ENCODE peak calls at places on chromosome 12, in five cellular contexts. One of them, this sample, is unnamed.

GRCh38 chr12:24821691-24822090 is 127.2 kb downstream of the BCAT1 start:
- DNase-seq in CD14-positive monocyte: no peak
- DNase-seq in stimulated activated CD8-positive, alpha-beta memory T cell treated with anti-CD3 and anti-CD28 coated beads, Interleukin-7, amount 100 ng/mL, for 1 hour: no peak
- DNase-seq in HS-5: no peak
- DNase-seq in EL: peak
- DNase-seq in this sample: no peak

GRCh38 chr12:58408516-58408915 is 467.1 kb downstream of the ATP23 start:
- DNase-seq in EL: no peak
- DNase-seq in stimulated activated CD8-positive, alpha-beta memory T cell treated with anti-CD3 and anti-CD28 coated beads, Interleukin-7, amount 100 ng/mL, for 1 hour: no peak
- DNase-seq in CD14-positive monocyte: no peak
- DNase-seq in HS-5: no peak
- DNase-seq in this sample: no peak

GRCh38 chr12:1507308-1507707 is 87.1 kb downstream of the FBXL14 start:
- DNase-seq in HS-5: no peak
- DNase-seq in EL: no peak
- DNase-seq in CD14-positive monocyte: no peak
- DNase-seq in stimulated activated CD8-positive, alpha-beta memory T cell treated with anti-CD3 and anti-CD28 coated beads, Interleukin-7, amount 100 ng/mL, for 1 hour: no peak
- DNase-seq in this sample: no peak

GRCh38 chr12:34348836-34349672 is 326.8 kb downstream of the ALG10 start:
- DNase-seq in CD14-positive monocyte: no peak
- DNase-seq in HS-5: no peak
- DNase-seq in EL: no peak
- DNase-seq in stimulated activated CD8-positive, alpha-beta memory T cell treated with anti-CD3 and anti-CD28 coated beads, Interleukin-7, amount 100 ng/mL, for 1 hour: no peak
- DNase-seq in this sample: no peak

GRCh38 chr12:30329281-30329680 is 366.4 kb downstream of the IPO8 start:
- DNase-seq in stimulated activated CD8-positive, alpha-beta memory T cell treated with anti-CD3 and anti-CD28 coated beads, Interleukin-7, amount 100 ng/mL, for 1 hour: no peak
- DNase-seq in EL: peak
- DNase-seq in HS-5: peak
- DNase-seq in CD14-positive monocyte: no peak
- DNase-seq in this sample: no peak

GRCh38 chr12:47408171-47408871 is 297.5 kb downstream of the RPAP3 start:
- DNase-seq in stimulated activated CD8-positive, alpha-beta memory T cell treated with anti-CD3 and anti-CD28 coated beads, Interleukin-7, amount 100 ng/mL, for 1 hour: no peak
- DNase-seq in EL: no peak
- DNase-seq in CD14-positive monocyte: peak
- DNase-seq in HS-5: no peak
- DNase-seq in this sample: no peak

GRCh38 chr12:81705586-81705985 is 53.6 kb downstream of the PPFIA2 start:
- DNase-seq in CD14-positive monocyte: no peak
- DNase-seq in HS-5: no peak
- DNase-seq in EL: no peak
- DNase-seq in stimulated activated CD8-positive, alpha-beta memory T cell treated with anti-CD3 and anti-CD28 coated beads, Interleukin-7, amount 100 ng/mL, for 1 hour: no peak
- DNase-seq in this sample: no peak

GRCh38 chr12:132448453-132448800 is 41.5 kb upstream of the FBRSL1 start:
- DNase-seq in HS-5: no peak
- DNase-seq in stimulated activated CD8-positive, alpha-beta memory T cell treated with anti-CD3 and anti-CD28 coated beads, Interleukin-7, amount 100 ng/mL, for 1 hour: no peak
- DNase-seq in CD14-positive monocyte: no peak
- DNase-seq in EL: no peak
- DNase-seq in this sample: no peak

GRCh38 chr12:21566223-21566906 is 38.3 kb downstream of the GYS2 start:
- DNase-seq in HS-5: no peak
- DNase-seq in stimulated activated CD8-positive, alpha-beta memory T cell treated with anti-CD3 and anti-CD28 coated beads, Interleukin-7, amount 100 ng/mL, for 1 hour: no peak
- DNase-seq in CD14-positive monocyte: no peak
- DNase-seq in EL: no peak
- DNase-seq in this sample: no peak

GRCh38 chr12:82522762-82523161 is 163.9 kb upstream of the TMTC2 start:
- DNase-seq in EL: no peak
- DNase-seq in stimulated activated CD8-positive, alpha-beta memory T cell treated with anti-CD3 and anti-CD28 coated beads, Interleukin-7, amount 100 ng/mL, for 1 hour: no peak
- DNase-seq in HS-5: no peak
- DNase-seq in CD14-positive monocyte: no peak
- DNase-seq in this sample: no peak

GRCh38 chr12:3281588-3282150 is 204.5 kb downstream of the TSPAN9 start:
- DNase-seq in CD14-positive monocyte: no peak
- DNase-seq in stimulated activated CD8-positive, alpha-beta memory T cell treated with anti-CD3 and anti-CD28 coated beads, Interleukin-7, amount 100 ng/mL, for 1 hour: no peak
- DNase-seq in HS-5: no peak
- DNase-seq in EL: no peak
- DNase-seq in this sample: no peak

GRCh38 chr12:19428261-19428660 is 11.0 kb upstream of the AEBP2 start:
- DNase-seq in stimulated activated CD8-positive, alpha-beta memory T cell treated with anti-CD3 and anti-CD28 coated beads, Interleukin-7, amount 100 ng/mL, for 1 hour: no peak
- DNase-seq in EL: no peak
- DNase-seq in HS-5: no peak
- DNase-seq in CD14-positive monocyte: no peak
- DNase-seq in this sample: no peak

GRCh38 chr12:1353451-1353850 is 240.9 kb downstream of the FBXL14 start:
- DNase-seq in EL: no peak
- DNase-seq in stimulated activated CD8-positive, alpha-beta memory T cell treated with anti-CD3 and anti-CD28 coated beads, Interleukin-7, amount 100 ng/mL, for 1 hour: no peak
- DNase-seq in HS-5: no peak
- DNase-seq in CD14-positive monocyte: no peak
- DNase-seq in this sample: no peak

GRCh38 chr12:2374092-2374740 is 321.4 kb downstream of the CACNA1C start:
- DNase-seq in EL: peak
- DNase-seq in HS-5: no peak
- DNase-seq in stimulated activated CD8-positive, alpha-beta memory T cell treated with anti-CD3 and anti-CD28 coated beads, Interleukin-7, amount 100 ng/mL, for 1 hour: no peak
- DNase-seq in CD14-positive monocyte: no peak
- DNase-seq in this sample: no peak

GRCh38 chr12:29782285-29782820 is 1.4 kb downstream of the TMTC1 start:
- DNase-seq in stimulated activated CD8-positive, alpha-beta memory T cell treated with anti-CD3 and anti-CD28 coated beads, Interleukin-7, amount 100 ng/mL, for 1 hour: no peak
- DNase-seq in EL: peak
- DNase-seq in HS-5: peak
- DNase-seq in CD14-positive monocyte: no peak
- DNase-seq in this sample: no peak

GRCh38 chr12:92465786-92466185 is 237.0 kb upstream of the PLEKHG7 start:
- DNase-seq in stimulated activated CD8-positive, alpha-beta memory T cell treated with anti-CD3 and anti-CD28 coated beads, Interleukin-7, amount 100 ng/mL, for 1 hour: no peak
- DNase-seq in EL: no peak
- DNase-seq in HS-5: no peak
- DNase-seq in CD14-positive monocyte: no peak
- DNase-seq in this sample: no peak

GRCh38 chr12:21129906-21130305 is 1.1 kb upstream of the SLCO1B1 start:
- DNase-seq in HS-5: no peak
- DNase-seq in CD14-positive monocyte: no peak
- DNase-seq in EL: no peak
- DNase-seq in stimulated activated CD8-positive, alpha-beta memory T cell treated with anti-CD3 and anti-CD28 coated beads, Interleukin-7, amount 100 ng/mL, for 1 hour: no peak
- DNase-seq in this sample: no peak

GRCh38 chr12:76588881-76589565 is 29.5 kb upstream of the OSBPL8 start:
- DNase-seq in CD14-positive monocyte: peak
- DNase-seq in EL: peak
- DNase-seq in stimulated activated CD8-positive, alpha-beta memory T cell treated with anti-CD3 and anti-CD28 coated beads, Interleukin-7, amount 100 ng/mL, for 1 hour: no peak
- DNase-seq in HS-5: peak
- DNase-seq in this sample: no peak

GRCh38 chr12:126349383-126349782 is 1284.1 kb downstream of the AACS start:
- DNase-seq in HS-5: no peak
- DNase-seq in stimulated activated CD8-positive, alpha-beta memory T cell treated with anti-CD3 and anti-CD28 coated beads, Interleukin-7, amount 100 ng/mL, for 1 hour: no peak
- DNase-seq in CD14-positive monocyte: no peak
- DNase-seq in EL: no peak
- DNase-seq in this sample: no peak

GRCh38 chr12:67299526-67299925 is 30.4 kb downstream of the CAND1 start:
- DNase-seq in EL: no peak
- DNase-seq in stimulated activated CD8-positive, alpha-beta memory T cell treated with anti-CD3 and anti-CD28 coated beads, Interleukin-7, amount 100 ng/mL, for 1 hour: no peak
- DNase-seq in HS-5: no peak
- DNase-seq in CD14-positive monocyte: no peak
- DNase-seq in this sample: no peak

GRCh38 chr12:56071648-56072047 is 8.3 kb upstream of the ERBB3 start:
- DNase-seq in EL: peak
- DNase-seq in CD14-positive monocyte: no peak
- DNase-seq in stimulated activated CD8-positive, alpha-beta memory T cell treated with anti-CD3 and anti-CD28 coated beads, Interleukin-7, amount 100 ng/mL, for 1 hour: no peak
- DNase-seq in HS-5: peak
- DNase-seq in this sample: no peak

GRCh38 chr12:68508536-68509050 is 102.1 kb upstream of the RAP1B start:
- DNase-seq in stimulated activated CD8-positive, alpha-beta memory T cell treated with anti-CD3 and anti-CD28 coated beads, Interleukin-7, amount 100 ng/mL, for 1 hour: no peak
- DNase-seq in CD14-positive monocyte: no peak
- DNase-seq in HS-5: no peak
- DNase-seq in EL: no peak
- DNase-seq in this sample: no peak